ENCODE peak calls at places on chromosomes 11 and 22, in six cellular contexts. K is CD8-positive, alpha-beta T cell; E is left lung; A is omental fat pad; T is epithelial cell of esophagus; S is suprapubic skin. G is an unnamed sample.

GRCh38 chr22:42190274-42190673 is 59.7 kb upstream of the CYP2D6 start:
- DNase-seq in T (peak; percentile 13), S (no peak), E (no peak), A (no peak), K (no peak), G (no peak)

GRCh38 chr11:73478737-73479347 is 102.6 kb downstream of the RELT start:
- DNase-seq in A (no peak), T (peak; percentile 66), K (no peak), S (no peak), E (no peak), G (peak; percentile 61)

GRCh38 chr11:19711911-19712280 is 741 bp upstream of the NAV2 start:
- DNase-seq in T (peak; percentile 33), S (no peak), E (no peak), A (no peak), K (no peak), G (no peak)

GRCh38 chr11:115052601-115053000 is 374.3 kb downstream of the NXPE2 start:
- DNase-seq in E (no peak), T (no peak), S (no peak), K (no peak), A (no peak), G (no peak)

GRCh38 chr11:87298155-87298554 is 260.4 kb downstream of the TMEM135 start:
- DNase-seq in E (no peak), A (no peak), T (no peak), K (no peak), S (no peak), G (no peak)

GRCh38 chr22:36433318-36434231 is 45.8 kb upstream of the MYH9 start:
- DNase-seq in E (peak; percentile 75), T (peak; percentile 15), K (no peak), S (no peak), A (no peak), G (no peak)

GRCh38 chr11:66002648-66003225 is 434 bp downstream of the BANF1 start:
- DNase-seq in S (no peak), K (no peak), E (peak; percentile 55), T (peak; percentile 39), A (no peak), G (peak; percentile 45)

GRCh38 chr11:111282663-111283062 is 15.7 kb upstream of the POU2AF3 start:
- DNase-seq in A (no peak), S (no peak), K (no peak), E (no peak), T (no peak), G (no peak)

GRCh38 chr11:15714641-15715399 is 600.1 kb downstream of the INSC start:
- DNase-seq in A (no peak), K (no peak), T (no peak), S (no peak), E (no peak), G (no peak)

GRCh38 chr22:33221566-33221965 is 163.4 kb upstream of the SYN3 start:
- DNase-seq in K (no peak), S (no peak), T (no peak), E (no peak), A (no peak), G (no peak)

GRCh38 chr22:23829845-23830372 is 8.9 kb downstream of the DERL3 start:
- DNase-seq in T (no peak), E (no peak), K (no peak), S (no peak), A (no peak), G (no peak)

GRCh38 chr11:107931206-107931605 is 3.0 kb downstream of the RAB39A start:
- DNase-seq in T (peak; percentile 15), A (no peak), K (no peak), S (no peak), E (no peak), G (no peak)

GRCh38 chr22:24683671-24684070 is 80.7 kb downstream of the GGT1 start:
- DNase-seq in E (no peak), S (no peak), K (no peak), T (no peak), A (no peak), G (peak; percentile 20)

GRCh38 chr22:48499456-48500425 is 1327.9 kb downstream of the BRD1 start:
- DNase-seq in S (no peak), T (no peak), E (no peak), K (no peak), A (no peak), G (no peak)

GRCh38 chr11:126002181-126002580 is 56.3 kb downstream of the VSIG10L2 start:
- DNase-seq in K (no peak), T (no peak), S (no peak), E (no peak), A (no peak), G (no peak)

GRCh38 chr11:102111011-102111786 is 952 bp downstream of the YAP1 start:
- DNase-seq in A (peak; percentile 45), K (no peak), S (peak; percentile 88), E (peak; percentile 75), T (peak; percentile 80), G (peak; percentile 90)

GRCh38 chr22:49021097-49021925 is 806.4 kb downstream of the BRD1 start:
- DNase-seq in K (no peak), E (peak; percentile 27), A (no peak), T (no peak), S (peak; percentile 67), G (no peak)

GRCh38 chr11:64887757-64888405 is 9.5 kb upstream of the EHD1 start:
- DNase-seq in K (peak; percentile 94), S (peak; percentile 92), T (peak; percentile 63), A (no peak), E (peak; percentile 84), G (peak; percentile 60)

GRCh38 chr22:36946436-36947158 is 33.2 kb downstream of the CSF2RB start:
- DNase-seq in T (no peak), E (no peak), S (no peak), A (no peak), K (no peak), G (no peak)

GRCh38 chr22:41305646-41306045 is 4.3 kb downstream of the ZC3H7B start:
- DNase-seq in S (no peak), K (no peak), A (no peak), T (peak; percentile 87), E (no peak), G (peak; percentile 83)

GRCh38 chr22:35470903-35471321 is 69.7 kb upstream of the RASD2 start:
- DNase-seq in E (no peak), T (no peak), K (no peak), S (no peak), A (no peak), G (no peak)

GRCh38 chr11:91947215-91947614 is 277.4 kb upstream of the FAT3 start:
- DNase-seq in E (no peak), S (no peak), A (no peak), T (peak; percentile 2), K (no peak), G (peak; percentile 55)

GRCh38 chr11:126393143-126393542 is 37.7 kb downstream of the ST3GAL4 start:
- DNase-seq in K (no peak), E (no peak), T (no peak), S (no peak), A (no peak), G (no peak)

GRCh38 chr22:17237031-17237668 is 17.9 kb upstream of the ADA2 start:
- DNase-seq in K (peak; percentile 59), E (no peak), S (no peak), T (no peak), A (no peak), G (no peak)

GRCh38 chr11:106925245-106925644 is 93.0 kb downstream of the GUCY1A2 start:
- DNase-seq in T (no peak), A (no peak), K (no peak), S (no peak), E (no peak), G (no peak)

GRCh38 chr22:33274214-33274828 is 216.1 kb upstream of the SYN3 start:
- DNase-seq in S (no peak), E (no peak), A (no peak), K (no peak), T (no peak), G (peak; percentile 52)

DNA sequence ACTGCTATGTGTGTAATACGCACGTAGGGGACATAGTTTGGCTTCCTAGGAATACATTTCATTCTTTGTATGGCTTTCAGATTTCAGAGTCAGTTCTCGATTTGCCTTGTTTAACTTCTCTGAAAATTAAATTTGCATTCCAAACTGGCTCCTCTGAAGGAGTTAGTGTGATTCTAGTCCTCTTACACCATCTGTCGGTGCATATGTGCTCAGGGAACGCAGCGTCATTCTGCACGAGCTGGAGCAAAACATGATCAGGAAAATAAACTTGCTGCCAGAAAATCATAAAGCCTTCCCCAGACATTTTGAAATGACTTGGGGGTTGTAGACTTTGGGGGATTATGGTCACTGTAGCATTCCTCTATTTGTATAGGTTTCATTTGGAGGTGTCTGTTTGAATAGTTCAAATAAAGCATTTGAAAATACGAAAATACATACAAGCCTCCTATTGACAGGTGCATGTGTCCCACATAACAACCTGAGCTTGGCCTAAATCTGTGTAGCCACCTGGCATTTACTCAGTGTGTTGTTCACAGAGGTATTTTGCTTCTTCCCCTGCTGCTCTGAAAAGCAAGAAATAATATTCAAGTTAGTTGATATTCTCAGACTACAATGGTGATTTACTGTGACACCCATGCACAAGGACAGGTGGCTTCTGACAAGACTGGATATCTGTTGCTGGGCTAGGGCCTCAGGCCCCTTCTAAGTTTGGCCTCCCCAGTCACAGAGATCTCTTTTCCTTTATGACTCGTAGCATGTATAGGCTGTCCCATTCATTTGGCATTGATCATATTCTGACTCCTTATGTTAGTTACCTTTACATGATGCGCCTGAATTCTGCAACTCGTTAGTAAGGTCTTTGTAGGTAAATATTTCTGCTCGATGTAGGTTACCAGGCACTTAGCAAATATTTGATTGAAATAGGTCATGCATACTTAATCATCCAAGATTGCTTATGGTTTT is 81.6 kb upstream of the SORL1-AS1 start:
- DNase-seq in T (peak; percentile 60), S (no peak), K (no peak), A (no peak), E (no peak), G (no peak)
- TF ChIP-seq CTCF in T (peak; percentile 73), S (peak; percentile 25), K (no peak), A (no peak), E (peak; percentile 10), G (no peak)

DNA sequence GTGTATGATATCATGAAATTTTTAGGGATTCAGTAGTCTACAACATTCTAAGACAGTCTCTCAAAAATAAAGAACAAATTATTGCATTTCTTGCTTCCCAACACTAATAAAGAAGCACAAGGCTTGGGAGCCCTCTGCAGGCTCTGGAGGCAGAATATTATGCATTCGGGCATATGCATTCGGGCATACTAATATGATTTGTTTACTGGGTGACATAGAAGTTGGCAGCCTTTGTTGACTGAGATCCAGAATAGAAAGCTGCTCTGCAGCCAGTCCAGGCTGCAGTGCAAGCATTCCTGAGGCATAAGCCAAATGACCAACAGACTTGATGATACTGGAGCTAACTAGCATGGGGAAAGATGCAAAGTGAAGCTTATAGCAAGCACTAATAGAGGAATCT is 945.5 kb downstream of the OPCML start:
- DNase-seq in T (no peak), E (no peak), A (no peak), S (no peak), K (no peak), G (no peak)
- TF ChIP-seq CTCF in T (no peak), E (no peak), A (no peak), S (no peak), K (no peak), G (no peak)

DNA sequence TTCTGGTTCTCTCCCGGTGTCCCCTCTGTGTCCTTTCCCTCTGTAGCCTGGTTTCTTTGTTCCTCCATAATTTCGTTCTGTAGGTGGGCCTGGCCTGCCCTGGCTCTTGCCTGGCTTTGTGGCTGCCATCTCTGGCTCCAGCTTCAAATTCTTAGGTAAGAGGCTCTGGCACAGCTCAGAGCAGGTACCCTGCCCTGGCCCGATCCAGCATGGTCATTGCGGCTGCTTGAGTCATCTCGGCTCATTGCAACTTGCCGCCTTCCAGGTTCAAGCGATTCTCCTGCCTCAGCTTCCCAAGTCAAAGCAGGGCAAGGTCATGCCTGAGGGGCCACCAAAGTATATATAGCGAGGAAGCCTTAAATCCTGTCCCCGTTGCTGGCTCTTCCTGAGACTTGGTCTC is 76.0 kb downstream of the OSBP2 start:
- DNase-seq in A (no peak), E (no peak), T (no peak), K (no peak), S (no peak), G (no peak)
- TF ChIP-seq CTCF in A (no peak), E (no peak), T (no peak), K (no peak), S (no peak), G (no peak)

GRCh38 chr11:68804786-68805185 is 36.9 kb downstream of the CPT1A start:
- DNase-seq in E (no peak), K (no peak), S (no peak), T (no peak), A (no peak), G (no peak)
- TF ChIP-seq CTCF in E (no peak), K (no peak), S (no peak), T (no peak), A (no peak), G (no peak)